ENCODE peak calls at places on chromosomes 5 and 9, in eight cellular contexts. One of them, this sample, is unnamed. For H3K4me1, the result is how much of the 10 kb centered on the place peaks cover.

GRCh38 chr5:59390074-59390659 is 503.4 kb downstream of the PDE4D start:
- DNase-seq in IMR-90: peak
- DNase-seq in adrenal gland: no peak
- DNase-seq in HepG2: peak
- DNase-seq in spleen: no peak
- DNase-seq in ovary: no peak
- DNase-seq in A549: peak
- DNase-seq in endothelial cell of umbilical vein: peak
- DNase-seq in this sample: no peak

GRCh38 chr5:149002053-149002452 is 60.8 kb downstream of the SH3TC2 start:
- DNase-seq in adrenal gland: no peak
- DNase-seq in HepG2: peak
- DNase-seq in IMR-90: peak
- DNase-seq in spleen: no peak
- DNase-seq in endothelial cell of umbilical vein: peak
- DNase-seq in A549: peak
- DNase-seq in ovary: no peak
- DNase-seq in this sample: no peak

GRCh38 chr5:2869471-2869870 is 118.0 kb upstream of the IRX2 start:
- DNase-seq in A549: no peak
- DNase-seq in adrenal gland: no peak
- DNase-seq in spleen: no peak
- DNase-seq in HepG2: no peak
- DNase-seq in ovary: no peak
- DNase-seq in IMR-90: no peak
- DNase-seq in endothelial cell of umbilical vein: no peak
- DNase-seq in this sample: no peak

GRCh38 chr9:79061766-79062165 is 510.0 kb upstream of the TLE4 start:
- DNase-seq in ovary: no peak
- DNase-seq in adrenal gland: no peak
- DNase-seq in spleen: no peak
- DNase-seq in A549: no peak
- DNase-seq in HepG2: no peak
- DNase-seq in endothelial cell of umbilical vein: no peak
- DNase-seq in IMR-90: no peak
- DNase-seq in this sample: no peak

GRCh38 chr9:113221800-113222481 is 597 bp downstream of the SLC31A1 start:
- DNase-seq in ovary: no peak
- DNase-seq in HepG2: peak
- DNase-seq in IMR-90: no peak
- DNase-seq in A549: no peak
- DNase-seq in endothelial cell of umbilical vein: no peak
- DNase-seq in adrenal gland: no peak
- DNase-seq in spleen: no peak
- DNase-seq in this sample: no peak

GRCh38 chr9:129133067-129133466 is 21.9 kb downstream of the PTPA start:
- DNase-seq in HepG2: no peak
- DNase-seq in ovary: no peak
- DNase-seq in adrenal gland: no peak
- DNase-seq in endothelial cell of umbilical vein: no peak
- DNase-seq in spleen: no peak
- DNase-seq in A549: no peak
- DNase-seq in IMR-90: no peak
- DNase-seq in this sample: no peak

GRCh38 chr5:74199005-74199404 is 441.5 kb downstream of the ENC1 start:
- DNase-seq in ovary: no peak
- DNase-seq in IMR-90: peak
- DNase-seq in HepG2: no peak
- DNase-seq in adrenal gland: no peak
- DNase-seq in endothelial cell of umbilical vein: no peak
- DNase-seq in spleen: no peak
- DNase-seq in A549: no peak
- DNase-seq in this sample: no peak

GRCh38 chr9:89690334-89690912 is 85.6 kb downstream of the GADD45G start:
- DNase-seq in HepG2: no peak
- DNase-seq in endothelial cell of umbilical vein: no peak
- DNase-seq in IMR-90: no peak
- DNase-seq in spleen: no peak
- DNase-seq in A549: no peak
- DNase-seq in adrenal gland: no peak
- DNase-seq in ovary: no peak
- DNase-seq in this sample: no peak

GRCh38 chr9:90966475-90967150 is 165.0 kb downstream of the SYK start:
- DNase-seq in HepG2: no peak
- DNase-seq in A549: no peak
- DNase-seq in spleen: no peak
- DNase-seq in adrenal gland: no peak
- DNase-seq in ovary: no peak
- DNase-seq in IMR-90: peak
- DNase-seq in endothelial cell of umbilical vein: no peak
- DNase-seq in this sample: no peak

GRCh38 chr9:71249729-71250317 is 128.4 kb upstream of the TRPM3 start:
- DNase-seq in HepG2: peak
- DNase-seq in adrenal gland: peak
- DNase-seq in A549: peak
- DNase-seq in spleen: no peak
- DNase-seq in endothelial cell of umbilical vein: peak
- DNase-seq in IMR-90: peak
- DNase-seq in ovary: no peak
- DNase-seq in this sample: no peak

GRCh38 chr5:135309391-135310327 is 89.4 kb downstream of the MACROH2A1 start:
- DNase-seq in HepG2: no peak
- DNase-seq in A549: no peak
- DNase-seq in spleen: no peak
- DNase-seq in ovary: no peak
- DNase-seq in IMR-90: no peak
- DNase-seq in adrenal gland: no peak
- DNase-seq in endothelial cell of umbilical vein: no peak
- DNase-seq in this sample: no peak

GRCh38 chr5:151696470-151697061 is 9.9 kb upstream of the SPARC start:
- DNase-seq in IMR-90: peak
- DNase-seq in adrenal gland: peak
- DNase-seq in ovary: peak
- DNase-seq in HepG2: no peak
- DNase-seq in endothelial cell of umbilical vein: no peak
- DNase-seq in A549: no peak
- DNase-seq in spleen: no peak
- DNase-seq in this sample: no peak

GRCh38 chr5:74538206-74538661 is 102.3 kb downstream of the ENC1 start:
- DNase-seq in adrenal gland: peak
- DNase-seq in spleen: peak
- DNase-seq in ovary: no peak
- DNase-seq in HepG2: peak
- DNase-seq in endothelial cell of umbilical vein: peak
- DNase-seq in IMR-90: peak
- DNase-seq in A549: peak
- DNase-seq in this sample: peak

GRCh38 chr5:125409101-125409495 is 662.7 kb upstream of the ZNF608 start:
- DNase-seq in endothelial cell of umbilical vein: no peak
- DNase-seq in IMR-90: peak
- DNase-seq in HepG2: no peak
- DNase-seq in adrenal gland: no peak
- DNase-seq in spleen: no peak
- DNase-seq in A549: peak
- DNase-seq in ovary: no peak
- DNase-seq in this sample: no peak

GRCh38 chr5:144189800-144190429 is 19.2 kb downstream of the KCTD16 start:
- DNase-seq in ovary: no peak
- DNase-seq in endothelial cell of umbilical vein: peak
- DNase-seq in IMR-90: peak
- DNase-seq in spleen: no peak
- DNase-seq in HepG2: no peak
- DNase-seq in A549: peak
- DNase-seq in adrenal gland: no peak
- DNase-seq in this sample: peak

GRCh38 chr5:144194148-144194547 is 23.5 kb downstream of the KCTD16 start:
- DNase-seq in A549: no peak
- DNase-seq in endothelial cell of umbilical vein: no peak
- DNase-seq in spleen: no peak
- DNase-seq in HepG2: no peak
- DNase-seq in IMR-90: no peak
- DNase-seq in ovary: no peak
- DNase-seq in adrenal gland: no peak
- DNase-seq in this sample: no peak

GRCh38 chr5:144187699-144188294 is 17.1 kb downstream of the KCTD16 start:
- DNase-seq in adrenal gland: no peak
- DNase-seq in ovary: no peak
- DNase-seq in HepG2: peak
- DNase-seq in IMR-90: peak
- DNase-seq in spleen: peak
- DNase-seq in A549: peak
- DNase-seq in endothelial cell of umbilical vein: peak
- DNase-seq in this sample: peak

GRCh38 chr5:144191998-144192397 is 21.3 kb downstream of the KCTD16 start:
- DNase-seq in IMR-90: peak
- DNase-seq in ovary: no peak
- DNase-seq in adrenal gland: no peak
- DNase-seq in endothelial cell of umbilical vein: peak
- DNase-seq in A549: peak
- DNase-seq in spleen: no peak
- DNase-seq in HepG2: peak
- DNase-seq in this sample: no peak

GRCh38 chr5:144191461-144191860 is 20.8 kb downstream of the KCTD16 start:
- DNase-seq in A549: no peak
- DNase-seq in adrenal gland: no peak
- DNase-seq in ovary: no peak
- DNase-seq in endothelial cell of umbilical vein: no peak
- DNase-seq in HepG2: no peak
- DNase-seq in spleen: no peak
- DNase-seq in IMR-90: no peak
- DNase-seq in this sample: no peak
- H3K4me1 ChIP-seq in A549: half or more
- H3K4me1 ChIP-seq in adrenal gland: under half
- H3K4me1 ChIP-seq in ovary: under half
- H3K4me1 ChIP-seq in endothelial cell of umbilical vein: under half
- H3K4me1 ChIP-seq in HepG2: under half
- H3K4me1 ChIP-seq in spleen: half or more
- H3K4me1 ChIP-seq in IMR-90: under half
- H3K4me1 ChIP-seq in this sample: under half

GRCh38 chr9:82499337-82499736 is 510.8 kb downstream of the SPATA31D1 start:
- DNase-seq in spleen: no peak
- DNase-seq in adrenal gland: no peak
- DNase-seq in HepG2: no peak
- DNase-seq in ovary: no peak
- DNase-seq in IMR-90: no peak
- DNase-seq in A549: no peak
- DNase-seq in endothelial cell of umbilical vein: no peak
- DNase-seq in this sample: no peak

GRCh38 chr9:82498918-82499317 is 510.3 kb downstream of the SPATA31D1 start:
- DNase-seq in spleen: no peak
- DNase-seq in adrenal gland: no peak
- DNase-seq in ovary: no peak
- DNase-seq in IMR-90: no peak
- DNase-seq in A549: no peak
- DNase-seq in HepG2: no peak
- DNase-seq in endothelial cell of umbilical vein: no peak
- DNase-seq in this sample: no peak

DNA sequence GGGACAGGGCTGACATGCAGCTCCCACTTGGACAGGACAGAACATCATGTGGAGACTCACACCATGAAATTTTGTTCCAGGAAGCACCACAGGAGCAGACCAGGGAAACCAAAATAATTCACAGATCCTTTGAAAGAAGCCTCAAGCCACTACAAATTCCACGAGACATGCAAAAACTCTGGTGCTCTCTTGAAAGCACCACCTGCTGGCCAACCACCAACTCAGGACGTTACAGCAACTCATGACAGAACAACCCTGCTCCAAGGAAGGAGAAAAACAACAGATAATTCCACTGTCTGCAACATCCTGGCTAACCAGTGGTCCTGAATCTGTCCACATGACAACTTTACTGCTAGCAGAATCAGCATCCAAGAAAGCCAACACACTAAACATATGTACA is 516.0 kb downstream of the SPATA31D1 start:
- DNase-seq in A549: no peak
- DNase-seq in spleen: no peak
- DNase-seq in adrenal gland: no peak
- DNase-seq in HepG2: no peak
- DNase-seq in IMR-90: no peak
- DNase-seq in endothelial cell of umbilical vein: no peak
- DNase-seq in ovary: no peak
- DNase-seq in this sample: no peak
- TF ChIP-seq CTCF in A549: no peak
- TF ChIP-seq CTCF in spleen: no peak
- TF ChIP-seq CTCF in adrenal gland: no peak
- TF ChIP-seq CTCF in HepG2: no peak
- TF ChIP-seq CTCF in IMR-90: no peak
- TF ChIP-seq CTCF in endothelial cell of umbilical vein: no peak
- TF ChIP-seq CTCF in ovary: no peak
- TF ChIP-seq CTCF in this sample: no peak

DNA sequence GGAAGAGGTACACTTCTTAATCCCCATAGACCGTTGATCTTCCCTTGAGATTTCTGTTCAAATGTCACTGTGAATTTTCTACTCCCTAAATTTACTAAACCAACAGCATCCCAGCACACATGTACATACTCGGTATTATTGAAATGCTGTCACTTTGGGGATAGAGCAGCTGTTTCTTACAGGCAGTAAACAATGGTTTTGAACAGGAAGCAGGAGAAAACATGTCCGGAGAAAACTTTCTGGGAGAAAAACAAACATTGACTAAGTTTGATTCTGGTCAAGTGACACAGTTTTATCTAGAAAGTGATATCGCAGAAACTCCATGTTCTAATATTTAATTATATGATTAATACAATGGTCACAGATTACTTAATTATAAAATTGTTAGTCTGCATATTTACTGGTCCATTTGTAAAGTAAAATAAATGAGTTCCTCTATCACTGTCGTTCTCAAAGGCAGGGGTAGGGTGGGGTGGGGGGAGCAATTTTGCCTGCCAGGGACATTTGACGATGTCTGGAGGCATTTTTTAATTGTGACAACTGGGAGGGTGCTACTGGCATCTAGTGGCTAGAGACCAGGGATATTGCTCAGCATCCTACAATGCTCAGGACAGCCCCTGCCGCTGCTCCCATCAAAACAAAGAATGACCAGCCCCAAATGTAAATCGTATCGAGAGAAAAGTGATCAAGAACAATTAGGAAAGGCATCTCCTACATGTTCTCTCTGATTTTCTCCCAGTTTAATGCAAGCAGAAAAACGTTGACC is 12.2 kb downstream of the TAS2R1 start:
- DNase-seq in spleen: no peak
- DNase-seq in ovary: no peak
- DNase-seq in adrenal gland: no peak
- DNase-seq in HepG2: no peak
- DNase-seq in A549: no peak
- DNase-seq in IMR-90: no peak
- DNase-seq in endothelial cell of umbilical vein: no peak
- DNase-seq in this sample: no peak
- TF ChIP-seq POLR2A in spleen: no peak
- TF ChIP-seq POLR2A in ovary: no peak
- TF ChIP-seq POLR2A in adrenal gland: no peak
- TF ChIP-seq POLR2A in HepG2: no peak
- TF ChIP-seq POLR2A in A549: no peak
- TF ChIP-seq POLR2A in IMR-90: no peak
- TF ChIP-seq POLR2A in endothelial cell of umbilical vein: no peak
- TF ChIP-seq POLR2A in this sample: no peak

DNA sequence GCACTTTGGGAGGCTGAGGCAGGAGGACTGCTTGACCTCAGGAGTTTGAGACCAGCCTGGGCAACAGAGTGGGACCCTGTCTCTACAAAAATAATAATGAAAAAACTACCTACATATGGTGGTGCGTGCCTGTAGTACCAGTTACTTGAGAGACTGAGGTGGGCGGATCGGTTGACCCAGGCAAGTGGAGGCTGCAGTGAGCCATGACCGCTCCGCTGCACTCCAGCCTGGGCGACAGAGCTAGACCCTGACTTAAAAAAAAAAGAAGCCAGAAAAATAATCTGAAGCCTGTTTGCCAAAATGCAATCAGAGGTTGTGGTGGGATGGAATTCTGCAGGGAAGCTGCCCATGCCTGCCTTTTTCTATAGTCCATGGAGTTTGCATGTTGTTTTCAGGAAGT is 50.4 kb upstream of the GGTA1 start:
- DNase-seq in endothelial cell of umbilical vein: no peak
- DNase-seq in IMR-90: no peak
- DNase-seq in A549: no peak
- DNase-seq in ovary: no peak
- DNase-seq in adrenal gland: no peak
- DNase-seq in spleen: no peak
- DNase-seq in HepG2: no peak
- DNase-seq in this sample: no peak
- H3K4me1 ChIP-seq in endothelial cell of umbilical vein: under half
- H3K4me1 ChIP-seq in IMR-90: under half
- H3K4me1 ChIP-seq in A549: under half
- H3K4me1 ChIP-seq in ovary: under half
- H3K4me1 ChIP-seq in adrenal gland: under half
- H3K4me1 ChIP-seq in spleen: under half
- H3K4me1 ChIP-seq in HepG2: under half
- H3K4me1 ChIP-seq in this sample: under half

This sample was measured in upper lobe of left lung.